ENCODE peak calls at places on chromosome 3, in eight cellular contexts. One of them, this sample, is unnamed.

GRCh38 chr3:111701292-111701906 is 106.3 kb upstream of the ZBED2 start:
- DNase-seq in fibroblast of mammary gland: no peak
- DNase-seq in stomach: no peak
- DNase-seq in foreskin fibroblast: no peak
- DNase-seq in choroid plexus epithelial cell: no peak
- DNase-seq in fibroblast of pulmonary artery: no peak
- DNase-seq in tibial artery: no peak
- DNase-seq in fibroblast of lung: no peak
- DNase-seq in this sample: no peak

GRCh38 chr3:14451844-14452533 is 49.6 kb downstream of the SLC6A6 start:
- DNase-seq in fibroblast of mammary gland: peak
- DNase-seq in stomach: peak
- DNase-seq in foreskin fibroblast: peak
- DNase-seq in choroid plexus epithelial cell: peak
- DNase-seq in fibroblast of pulmonary artery: peak
- DNase-seq in tibial artery: peak
- DNase-seq in fibroblast of lung: peak
- DNase-seq in this sample: peak

GRCh38 chr3:12981631-12982265 is 91.5 kb downstream of the IQSEC1 start:
- DNase-seq in fibroblast of mammary gland: no peak
- DNase-seq in stomach: no peak
- DNase-seq in foreskin fibroblast: no peak
- DNase-seq in choroid plexus epithelial cell: no peak
- DNase-seq in fibroblast of pulmonary artery: no peak
- DNase-seq in tibial artery: no peak
- DNase-seq in fibroblast of lung: no peak
- DNase-seq in this sample: no peak

GRCh38 chr3:195207056-195207455 is 63.9 kb downstream of the XXYLT1 start:
- DNase-seq in fibroblast of mammary gland: no peak
- DNase-seq in stomach: no peak
- DNase-seq in foreskin fibroblast: no peak
- DNase-seq in choroid plexus epithelial cell: no peak
- DNase-seq in fibroblast of pulmonary artery: no peak
- DNase-seq in tibial artery: no peak
- DNase-seq in fibroblast of lung: no peak
- DNase-seq in this sample: no peak

GRCh38 chr3:148707596-148708386 is 10.1 kb downstream of the AGTR1 start:
- DNase-seq in fibroblast of mammary gland: no peak
- DNase-seq in stomach: no peak
- DNase-seq in foreskin fibroblast: no peak
- DNase-seq in choroid plexus epithelial cell: peak
- DNase-seq in fibroblast of pulmonary artery: peak
- DNase-seq in tibial artery: no peak
- DNase-seq in fibroblast of lung: no peak
- DNase-seq in this sample: no peak

GRCh38 chr3:54120657-54121403 is 1.5 kb upstream of the CACNA2D3 start:
- DNase-seq in fibroblast of mammary gland: no peak
- DNase-seq in stomach: peak
- DNase-seq in foreskin fibroblast: no peak
- DNase-seq in choroid plexus epithelial cell: peak
- DNase-seq in fibroblast of pulmonary artery: peak
- DNase-seq in tibial artery: no peak
- DNase-seq in fibroblast of lung: no peak
- DNase-seq in this sample: no peak

GRCh38 chr3:43892535-43892934 is 201.8 kb downstream of the ABHD5 start:
- DNase-seq in fibroblast of mammary gland: no peak
- DNase-seq in stomach: no peak
- DNase-seq in foreskin fibroblast: no peak
- DNase-seq in choroid plexus epithelial cell: no peak
- DNase-seq in fibroblast of pulmonary artery: no peak
- DNase-seq in tibial artery: no peak
- DNase-seq in fibroblast of lung: no peak
- DNase-seq in this sample: no peak

GRCh38 chr3:138219255-138219654 is 32.2 kb downstream of the ARMC8 start:
- DNase-seq in fibroblast of mammary gland: peak
- DNase-seq in stomach: no peak
- DNase-seq in foreskin fibroblast: no peak
- DNase-seq in choroid plexus epithelial cell: peak
- DNase-seq in fibroblast of pulmonary artery: peak
- DNase-seq in tibial artery: no peak
- DNase-seq in fibroblast of lung: no peak
- DNase-seq in this sample: no peak

GRCh38 chr3:123773681-123774431 is 110.3 kb downstream of the MYLK start:
- DNase-seq in fibroblast of mammary gland: peak
- DNase-seq in stomach: no peak
- DNase-seq in foreskin fibroblast: peak
- DNase-seq in choroid plexus epithelial cell: no peak
- DNase-seq in fibroblast of pulmonary artery: no peak
- DNase-seq in tibial artery: peak
- DNase-seq in fibroblast of lung: peak
- DNase-seq in this sample: peak

DNA sequence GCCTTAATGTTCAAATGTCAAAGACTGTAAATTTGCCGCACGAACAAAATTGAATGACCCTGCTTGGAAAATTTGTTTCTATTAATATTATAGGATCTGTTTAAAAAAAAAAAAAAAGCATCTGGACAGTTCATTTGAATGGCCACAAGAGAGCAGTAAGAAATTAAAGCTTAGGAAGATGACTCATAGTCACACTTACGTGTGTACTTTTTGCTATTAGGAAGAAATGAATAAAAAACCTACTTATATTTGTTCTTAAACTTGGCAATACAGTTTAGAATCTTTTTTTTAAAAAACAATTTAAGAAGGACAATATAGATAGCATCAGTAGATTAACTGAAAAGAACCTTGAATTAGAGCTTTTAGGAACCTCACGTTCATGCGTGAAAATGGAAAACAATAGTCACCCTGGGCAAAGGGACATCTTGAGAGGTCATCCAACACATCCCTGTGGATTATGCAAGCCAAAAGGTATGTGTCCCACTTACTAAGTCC is 621.8 kb downstream of the MECOM start:
- DNase-seq in fibroblast of mammary gland: peak
- DNase-seq in stomach: no peak
- DNase-seq in foreskin fibroblast: peak
- DNase-seq in choroid plexus epithelial cell: peak
- DNase-seq in fibroblast of pulmonary artery: peak
- DNase-seq in tibial artery: no peak
- DNase-seq in fibroblast of lung: peak
- DNase-seq in this sample: peak
- TF ChIP-seq CTCF in fibroblast of mammary gland: peak
- TF ChIP-seq CTCF in stomach: peak
- TF ChIP-seq CTCF in foreskin fibroblast: peak
- TF ChIP-seq CTCF in choroid plexus epithelial cell: peak
- TF ChIP-seq CTCF in fibroblast of pulmonary artery: peak
- TF ChIP-seq CTCF in tibial artery: peak
- TF ChIP-seq CTCF in fibroblast of lung: peak
- TF ChIP-seq CTCF in this sample: peak

GRCh38 chr3:169026543-169027181 is 636.9 kb downstream of the MECOM start:
- DNase-seq in fibroblast of mammary gland: peak
- DNase-seq in stomach: no peak
- DNase-seq in foreskin fibroblast: peak
- DNase-seq in choroid plexus epithelial cell: peak
- DNase-seq in fibroblast of pulmonary artery: peak
- DNase-seq in tibial artery: no peak
- DNase-seq in fibroblast of lung: peak
- DNase-seq in this sample: peak
- H3K4me3 ChIP-seq in fibroblast of mammary gland: no peak
- H3K4me3 ChIP-seq in stomach: no peak
- H3K4me3 ChIP-seq in foreskin fibroblast: peak
- H3K4me3 ChIP-seq in choroid plexus epithelial cell: peak
- H3K4me3 ChIP-seq in fibroblast of pulmonary artery: peak
- H3K4me3 ChIP-seq in tibial artery: no peak
- H3K4me3 ChIP-seq in fibroblast of lung: peak
- H3K4me3 ChIP-seq in this sample: peak

DNA sequence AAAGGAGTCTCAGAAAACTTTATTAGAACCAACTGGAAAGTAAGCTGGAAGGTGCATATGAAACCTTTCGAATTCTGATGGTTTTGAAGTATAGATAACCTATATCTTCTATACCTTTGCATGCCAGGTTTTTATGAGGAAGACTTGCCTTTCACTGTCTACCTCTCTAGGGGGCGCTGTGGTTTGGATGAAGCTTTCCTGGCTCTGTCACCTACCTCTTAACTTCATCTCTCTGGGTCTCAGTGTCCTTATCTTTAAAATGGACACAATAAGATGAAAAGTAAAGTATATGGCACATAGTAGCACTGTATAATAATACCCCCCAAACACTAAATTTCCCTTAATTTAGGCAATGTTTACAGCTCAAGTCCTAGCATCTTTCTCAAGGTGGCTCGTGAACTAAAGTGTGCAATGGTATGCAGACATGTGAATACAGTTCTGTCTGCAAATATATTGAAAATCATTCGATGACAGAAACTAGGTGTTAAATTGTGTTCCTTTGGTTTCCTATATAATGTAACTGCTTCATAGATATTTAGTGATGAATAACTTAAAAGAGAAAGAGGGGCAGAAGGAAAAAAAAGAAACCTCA is 314.3 kb downstream of the CHST2 start:
- DNase-seq in fibroblast of mammary gland: peak
- DNase-seq in stomach: no peak
- DNase-seq in foreskin fibroblast: no peak
- DNase-seq in choroid plexus epithelial cell: peak
- DNase-seq in fibroblast of pulmonary artery: no peak
- DNase-seq in tibial artery: no peak
- DNase-seq in fibroblast of lung: no peak
- DNase-seq in this sample: no peak
- TF ChIP-seq CTCF in fibroblast of mammary gland: peak
- TF ChIP-seq CTCF in stomach: no peak
- TF ChIP-seq CTCF in foreskin fibroblast: peak
- TF ChIP-seq CTCF in choroid plexus epithelial cell: peak
- TF ChIP-seq CTCF in fibroblast of pulmonary artery: peak
- TF ChIP-seq CTCF in tibial artery: no peak
- TF ChIP-seq CTCF in fibroblast of lung: peak
- TF ChIP-seq CTCF in this sample: peak

GRCh38 chr3:25493246-25493645 is 65.2 kb downstream of the RARB start:
- DNase-seq in fibroblast of mammary gland: no peak
- DNase-seq in stomach: no peak
- DNase-seq in foreskin fibroblast: no peak
- DNase-seq in choroid plexus epithelial cell: peak
- DNase-seq in fibroblast of pulmonary artery: peak
- DNase-seq in tibial artery: no peak
- DNase-seq in fibroblast of lung: no peak
- DNase-seq in this sample: peak
- H3K4me3 ChIP-seq in fibroblast of mammary gland: no peak
- H3K4me3 ChIP-seq in stomach: no peak
- H3K4me3 ChIP-seq in foreskin fibroblast: no peak
- H3K4me3 ChIP-seq in choroid plexus epithelial cell: no peak
- H3K4me3 ChIP-seq in fibroblast of pulmonary artery: no peak
- H3K4me3 ChIP-seq in tibial artery: no peak
- H3K4me3 ChIP-seq in fibroblast of lung: no peak
- H3K4me3 ChIP-seq in this sample: no peak

DNA sequence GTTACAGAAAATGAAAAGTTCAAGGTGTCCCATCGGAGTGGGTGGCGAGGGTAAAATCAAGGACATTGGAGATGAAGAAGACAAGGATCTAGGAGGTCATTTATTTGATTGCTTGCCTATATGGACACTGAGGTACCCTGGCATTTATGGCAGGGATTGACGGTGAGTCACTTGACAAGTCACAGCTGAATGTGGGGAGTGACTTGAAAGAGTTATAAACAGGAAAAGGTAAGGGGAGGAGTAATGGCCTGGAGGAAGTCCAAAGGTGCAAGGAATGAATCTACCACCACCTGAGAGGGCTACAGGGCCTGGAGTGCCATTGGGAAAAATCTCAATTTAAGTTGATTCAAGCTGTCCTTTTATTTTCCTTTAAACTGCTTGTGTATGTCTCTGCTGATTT is 11.8 kb upstream of the SGO1 start:
- DNase-seq in fibroblast of mammary gland: no peak
- DNase-seq in stomach: no peak
- DNase-seq in foreskin fibroblast: no peak
- DNase-seq in choroid plexus epithelial cell: no peak
- DNase-seq in fibroblast of pulmonary artery: no peak
- DNase-seq in tibial artery: no peak
- DNase-seq in fibroblast of lung: no peak
- DNase-seq in this sample: no peak
- TF ChIP-seq CTCF in fibroblast of mammary gland: no peak
- TF ChIP-seq CTCF in stomach: no peak
- TF ChIP-seq CTCF in foreskin fibroblast: no peak
- TF ChIP-seq CTCF in choroid plexus epithelial cell: no peak
- TF ChIP-seq CTCF in fibroblast of pulmonary artery: no peak
- TF ChIP-seq CTCF in tibial artery: no peak
- TF ChIP-seq CTCF in fibroblast of lung: no peak
- TF ChIP-seq CTCF in this sample: no peak

GRCh38 chr3:122183521-122183892 is at the start of gene CASR:
- DNase-seq in fibroblast of mammary gland: no peak
- DNase-seq in stomach: no peak
- DNase-seq in foreskin fibroblast: no peak
- DNase-seq in choroid plexus epithelial cell: peak
- DNase-seq in fibroblast of pulmonary artery: no peak
- DNase-seq in tibial artery: no peak
- DNase-seq in fibroblast of lung: no peak
- DNase-seq in this sample: no peak

GRCh38 chr3:122186372-122186771 is 2.9 kb downstream of the CASR start:
- DNase-seq in fibroblast of mammary gland: no peak
- DNase-seq in stomach: no peak
- DNase-seq in foreskin fibroblast: no peak
- DNase-seq in choroid plexus epithelial cell: no peak
- DNase-seq in fibroblast of pulmonary artery: no peak
- DNase-seq in tibial artery: no peak
- DNase-seq in fibroblast of lung: no peak
- DNase-seq in this sample: no peak

GRCh38 chr3:122188758-122189157 is 5.3 kb downstream of the CASR start:
- DNase-seq in fibroblast of mammary gland: no peak
- DNase-seq in stomach: no peak
- DNase-seq in foreskin fibroblast: no peak
- DNase-seq in choroid plexus epithelial cell: no peak
- DNase-seq in fibroblast of pulmonary artery: no peak
- DNase-seq in tibial artery: no peak
- DNase-seq in fibroblast of lung: no peak
- DNase-seq in this sample: no peak

GRCh38 chr3:122184591-122184929 is 1.1 kb downstream of the CASR start:
- DNase-seq in fibroblast of mammary gland: no peak
- DNase-seq in stomach: no peak
- DNase-seq in foreskin fibroblast: no peak
- DNase-seq in choroid plexus epithelial cell: no peak
- DNase-seq in fibroblast of pulmonary artery: no peak
- DNase-seq in tibial artery: no peak
- DNase-seq in fibroblast of lung: no peak
- DNase-seq in this sample: no peak

GRCh38 chr3:122183893-122184590 is 574 bp downstream of the CASR start:
- DNase-seq in fibroblast of mammary gland: no peak
- DNase-seq in stomach: no peak
- DNase-seq in foreskin fibroblast: no peak
- DNase-seq in choroid plexus epithelial cell: no peak
- DNase-seq in fibroblast of pulmonary artery: no peak
- DNase-seq in tibial artery: no peak
- DNase-seq in fibroblast of lung: no peak
- DNase-seq in this sample: no peak
- H3K4me3 ChIP-seq in fibroblast of mammary gland: no peak
- H3K4me3 ChIP-seq in stomach: no peak
- H3K4me3 ChIP-seq in foreskin fibroblast: no peak
- H3K4me3 ChIP-seq in choroid plexus epithelial cell: no peak
- H3K4me3 ChIP-seq in fibroblast of pulmonary artery: no peak
- H3K4me3 ChIP-seq in tibial artery: peak
- H3K4me3 ChIP-seq in fibroblast of lung: no peak
- H3K4me3 ChIP-seq in this sample: no peak

This sample was measured in fibroblast of the aortic adventitia.